ENCODE peak calls at places on chromosomes 16 and 17, in eight cellular contexts. P is CD4-positive, alpha-beta T cell; F is heart right ventricle; T is tibial nerve; B is Peyer's patch; X is sigmoid colon; K is GM23338; Z is uterus. L is an unnamed sample.

GRCh38 chr16:67415872-67416793 is at the start of gene ZDHHC1:
- DNase-seq in F (peak; percentile 83), T (no peak), P (peak; percentile 16), K (peak; percentile 86), X (peak; percentile 87), B (peak; percentile 47), Z (peak; percentile 61), L (peak; percentile 61)

GRCh38 chr16:35734728-35735402 is 2275.5 kb downstream of the TP53TG3F start:
- DNase-seq in B (no peak), T (no peak), K (no peak), X (no peak), P (no peak), F (no peak), Z (no peak), L (no peak)

GRCh38 chr17:33192961-33193911 is 99.9 kb downstream of the ASIC2 start:
- DNase-seq in X (no peak), F (no peak), T (no peak), B (no peak), K (peak; percentile 69), P (no peak), Z (no peak), L (no peak)

GRCh38 chr17:6496636-6497441 is 52.6 kb downstream of the PIMREG start:
- DNase-seq in X (peak; percentile 55), P (no peak), K (no peak), Z (no peak), F (no peak), T (no peak), B (no peak), L (no peak)

GRCh38 chr17:17051380-17051779 is 9.1 kb downstream of the MPRIP start:
- DNase-seq in P (no peak), Z (peak; percentile 7), F (no peak), K (no peak), T (no peak), B (no peak), X (no peak), L (no peak)

GRCh38 chr17:66337866-66338472 is 35.6 kb downstream of the PRKCA start:
- DNase-seq in T (no peak), Z (no peak), X (no peak), F (no peak), P (no peak), K (no peak), B (no peak), L (no peak)

GRCh38 chr17:73155410-73156165 is 9.2 kb upstream of the SSTR2 start:
- DNase-seq in F (no peak), K (peak; percentile 34), B (no peak), T (no peak), X (no peak), Z (no peak), P (no peak), L (no peak)

GRCh38 chr17:6570731-6571465 is 14.5 kb upstream of the PITPNM3 start:
- DNase-seq in B (peak; percentile 5), F (no peak), T (no peak), K (no peak), X (no peak), Z (no peak), P (no peak), L (no peak)

GRCh38 chr16:85026696-85027095 is 899 bp upstream of the KIAA0513 start:
- DNase-seq in F (no peak), T (no peak), Z (no peak), X (no peak), K (no peak), P (no peak), B (no peak), L (no peak)

GRCh38 chr17:33922971-33923370 is 332.1 kb upstream of the CCL2 start:
- DNase-seq in Z (no peak), B (no peak), X (no peak), T (no peak), P (no peak), K (no peak), F (no peak), L (no peak)

GRCh38 chr16:31138621-31139578 is 3.4 kb upstream of the PRSS8 start:
- DNase-seq in K (peak; percentile 69), B (no peak), T (no peak), F (peak; percentile 43), P (no peak), X (no peak), Z (peak; percentile 53), L (peak; percentile 89)

GRCh38 chr16:17417740-17418139 is 53.0 kb downstream of the XYLT1 start:
- DNase-seq in P (no peak), K (no peak), T (no peak), B (no peak), F (no peak), X (no peak), Z (no peak), L (no peak)

GRCh38 chr17:52495646-52496045 is 337.1 kb upstream of the CA10 start:
- DNase-seq in K (no peak), B (no peak), P (no peak), X (no peak), T (no peak), F (no peak), Z (no peak), L (no peak)

GRCh38 chr16:85126731-85127662 is 14.7 kb upstream of the CIBAR2 start:
- DNase-seq in B (no peak), K (peak; percentile 75), Z (peak; percentile 72), F (no peak), X (no peak), T (no peak), P (no peak), L (no peak)

GRCh38 chr16:82633964-82634600 is 7.3 kb downstream of the CDH13 start:
- DNase-seq in T (no peak), Z (no peak), B (no peak), P (no peak), X (peak; percentile 41), F (peak; percentile 42), K (no peak), L (no peak)

GRCh38 chr17:79612468-79613194 is 1.8 kb upstream of the RBFOX3 start:
- DNase-seq in X (peak; percentile 85), Z (no peak), P (no peak), T (no peak), F (no peak), K (peak; percentile 94), B (no peak), L (no peak)

GRCh38 chr16:55577888-55578287 is 11.4 kb downstream of the CAPNS2 start:
- DNase-seq in Z (no peak), K (no peak), X (no peak), F (no peak), P (no peak), T (no peak), B (no peak), L (no peak)

GRCh38 chr17:72115789-72116520 is 4.9 kb upstream of the SOX9 start:
- DNase-seq in K (peak; percentile 78), Z (no peak), F (no peak), B (no peak), T (no peak), X (no peak), P (no peak), L (no peak)

GRCh38 chr16:80564394-80564793 is 23.6 kb downstream of the DYNLRB2 start:
- DNase-seq in T (no peak), X (no peak), F (no peak), Z (no peak), P (no peak), K (no peak), B (no peak), L (no peak)

GRCh38 chr16:80570106-80570478 is 29.3 kb downstream of the DYNLRB2 start:
- DNase-seq in F (no peak), K (no peak), P (no peak), Z (no peak), T (no peak), B (no peak), X (no peak), L (no peak)

GRCh38 chr16:80573700-80574120 is 32.9 kb downstream of the DYNLRB2 start:
- DNase-seq in K (no peak), B (no peak), X (no peak), Z (no peak), F (no peak), P (no peak), T (no peak), L (no peak)

GRCh38 chr16:80563807-80564206 is 23.0 kb downstream of the DYNLRB2 start:
- DNase-seq in F (no peak), Z (no peak), X (no peak), P (no peak), B (no peak), K (no peak), T (no peak), L (no peak)

DNA sequence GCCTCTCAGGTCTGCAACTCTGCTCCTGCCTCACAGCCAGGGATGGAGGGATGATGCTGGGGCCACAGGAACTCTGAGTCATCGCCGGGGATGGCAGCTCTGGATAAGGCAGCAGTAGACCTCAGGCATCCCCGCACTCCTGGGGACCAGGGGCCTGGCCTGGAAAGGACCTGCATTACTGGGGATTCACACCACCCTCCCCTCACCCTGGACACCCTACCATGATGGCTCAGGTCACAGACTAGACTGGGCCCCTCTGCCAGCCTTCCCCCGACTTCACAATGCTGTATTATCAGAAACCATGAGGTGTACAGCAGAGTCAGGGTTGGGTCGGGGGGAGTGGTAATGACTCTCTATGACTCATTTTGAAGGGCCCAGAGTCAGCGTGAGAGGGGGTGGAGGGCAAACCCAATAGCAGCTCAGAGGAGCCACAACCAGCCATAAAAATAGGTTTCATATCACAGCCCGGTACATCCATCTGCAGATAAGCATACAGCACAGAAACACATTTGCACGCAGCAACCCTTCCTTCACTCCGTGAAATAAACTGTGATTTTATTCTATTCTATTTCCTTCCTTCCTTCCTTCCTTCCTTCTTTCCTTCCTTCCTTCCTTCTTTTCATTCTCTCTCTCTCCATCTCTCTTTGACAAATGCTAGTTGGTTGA is 28.8 kb downstream of the DYNLRB2 start:
- DNase-seq in K (no peak), P (peak; percentile 40), T (no peak), Z (no peak), B (no peak), F (no peak), X (no peak), L (no peak)
- TF ChIP-seq CTCF in K (no peak), P (no peak), T (no peak), Z (no peak), B (no peak), F (no peak), X (no peak), L (no peak)

GRCh38 chr17:39709319-39709997 is 9.6 kb downstream of the ERBB2 start:
- DNase-seq in Z (no peak), B (no peak), X (no peak), T (no peak), K (no peak), F (no peak), P (no peak), L (no peak)
- H3K27ac ChIP-seq in Z (no peak overlapping the region), B (no peak overlapping the region), X (no peak overlapping the region), T (no peak overlapping the region), K (no peak overlapping the region), F (no peak overlapping the region), P (no peak overlapping the region), L (no peak overlapping the region)

GRCh38 chr17:60371818-60372510 is 20.0 kb downstream of the USP32 start:
- DNase-seq in Z (no peak), F (no peak), B (no peak), K (no peak), X (no peak), P (no peak), T (no peak), L (no peak)
- TF ChIP-seq CTCF in Z (no peak), F (no peak), B (no peak), K (no peak), X (no peak), P (no peak), T (no peak), L (no peak)

DNA sequence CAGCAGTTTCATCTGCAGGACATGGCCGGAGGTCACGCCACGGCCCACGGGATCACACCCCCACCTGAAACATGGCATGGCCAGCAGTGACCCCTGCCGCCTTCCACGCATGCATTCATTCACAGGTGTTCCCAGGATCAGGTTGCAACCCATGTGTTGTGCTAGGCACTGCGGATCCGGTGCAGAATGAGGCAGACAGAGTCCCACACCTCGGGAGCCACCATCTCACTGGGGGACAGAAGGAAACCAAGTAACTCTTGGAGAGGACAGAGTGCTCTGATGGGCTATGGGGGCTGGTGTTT is 4.3 kb upstream of the MSRB1 start:
- DNase-seq in B (no peak), T (no peak), X (no peak), F (no peak), P (no peak), Z (no peak), K (no peak), L (no peak)
- H3K27ac ChIP-seq in B (no peak overlapping the region), T (no peak overlapping the region), X (no peak overlapping the region), F (no peak overlapping the region), P (no peak overlapping the region), Z (no peak overlapping the region), K (no peak overlapping the region), L (no peak overlapping the region)

L was measured in lung.